ENCODE peak calls at places on chromosomes 6 and 20, in eight cellular contexts. G is tibial nerve; K is IMR-90; O is heart right ventricle; A is upper lobe of right lung; F is A673; R is CD8-positive, alpha-beta T cell; U is small intestine. J is an unnamed sample.

GRCh38 chr6:117956386-117956785 is 49.3 kb downstream of the SLC35F1 start:
- DNase-seq in F (no peak), R (no peak), U (no peak), K (no peak), O (no peak), A (no peak), G (no peak), J (no peak)

GRCh38 chr20:14778875-14779274 is 441.5 kb upstream of the FLRT3 start:
- DNase-seq in R (no peak), U (no peak), K (no peak), G (no peak), A (no peak), F (no peak), O (no peak), J (no peak)

GRCh38 chr20:38278150-38278549 is 17.6 kb upstream of the KIAA1755 start:
- DNase-seq in F (no peak), U (no peak), R (no peak), G (no peak), A (no peak), O (no peak), K (peak; percentile 54), J (no peak)

GRCh38 chr6:99233219-99233618 is 116.3 kb downstream of the FAXC start:
- DNase-seq in U (no peak), O (no peak), R (no peak), F (no peak), A (no peak), G (no peak), K (no peak), J (no peak)

GRCh38 chr20:10667077-10667401 is 6.8 kb downstream of the JAG1 start:
- DNase-seq in A (no peak), G (no peak), K (no peak), R (no peak), O (peak; percentile 39), F (peak; percentile 79), U (no peak), J (no peak)

GRCh38 chr6:21953831-21954801 is 342.7 kb downstream of the PRL start:
- DNase-seq in G (no peak), R (no peak), A (no peak), F (no peak), O (peak; percentile 37), K (peak; percentile 93), U (peak; percentile 70), J (no peak)

GRCh38 chr6:107977283-107977682 is 19.3 kb upstream of the SEC63 start:
- DNase-seq in K (peak; percentile 39), R (no peak), A (no peak), O (no peak), F (peak; percentile 67), U (peak; percentile 18), G (no peak), J (no peak)

GRCh38 chr6:45351076-45351475 is 22.9 kb downstream of the RUNX2 start:
- DNase-seq in R (no peak), G (no peak), O (no peak), F (no peak), A (no peak), K (no peak), U (no peak), J (no peak)

GRCh38 chr6:396126-396520 is 4.6 kb downstream of the IRF4 start:
- DNase-seq in F (no peak), R (no peak), U (no peak), K (no peak), G (no peak), O (no peak), A (no peak), J (no peak)

GRCh38 chr6:37587776-37588744 is 88.4 kb upstream of the CCDC167 start:
- DNase-seq in O (no peak), A (no peak), G (no peak), K (no peak), R (no peak), F (peak; percentile 19), U (no peak), J (no peak)

GRCh38 chr20:12966468-12967085 is 42.2 kb upstream of the SPTLC3 start:
- DNase-seq in K (peak; percentile 63), G (no peak), U (no peak), F (peak; percentile 39), R (no peak), O (no peak), A (no peak), J (no peak)

GRCh38 chr20:62733891-62734290 is 25.3 kb downstream of the NTSR1 start:
- DNase-seq in K (no peak), F (no peak), U (no peak), G (no peak), A (peak; percentile 56), O (no peak), R (no peak), J (no peak)

GRCh38 chr20:53989401-53989800 is 81.0 kb downstream of the BCAS1 start:
- DNase-seq in K (no peak), F (no peak), R (no peak), O (no peak), A (no peak), G (no peak), U (no peak), J (no peak)

GRCh38 chr6:38346291-38347079 is 293.2 kb downstream of the BTBD9 start:
- DNase-seq in F (peak; percentile 76), U (no peak), O (no peak), G (no peak), A (no peak), K (peak; percentile 90), R (no peak), J (no peak)

GRCh38 chr6:11222385-11223277 is 9.8 kb downstream of the NEDD9 start:
- DNase-seq in U (no peak), G (no peak), A (no peak), K (no peak), O (no peak), R (no peak), F (no peak), J (no peak)
- H3K4me1 ChIP-seq in U (peaks cover 31% of the 10 kb centered on the region), G (peaks cover 54% of the 10 kb centered on the region), A (peaks cover 98% of the 10 kb centered on the region), K (peaks cover 14% of the 10 kb centered on the region), O (peaks cover 28% of the 10 kb centered on the region), R (peaks cover 19% of the 10 kb centered on the region), F (peaks cover 12% of the 10 kb centered on the region), J (peaks cover 56% of the 10 kb centered on the region)

GRCh38 chr6:115821798-115822197 is 238.9 kb downstream of the FRK start:
- DNase-seq in K (no peak), A (no peak), G (no peak), O (no peak), U (no peak), R (no peak), F (no peak), J (no peak)
- H3K4me1 ChIP-seq in K (no peaks in the 10 kb centered on the region), A (no peaks in the 10 kb centered on the region), G (no peaks in the 10 kb centered on the region), O (no peaks in the 10 kb centered on the region), U (no peaks in the 10 kb centered on the region), R (no peaks in the 10 kb centered on the region), F (no peaks in the 10 kb centered on the region), J (no peaks in the 10 kb centered on the region)

GRCh38 chr6:125947581-125947980 is 9.0 kb upstream of the HINT3 start:
- DNase-seq in O (no peak), G (no peak), K (peak; percentile 49), F (no peak), A (peak; percentile 74), U (peak; percentile 79), R (no peak), J (no peak)
- H3K4me1 ChIP-seq in O (no peaks in the 10 kb centered on the region), G (peaks cover 11% of the 10 kb centered on the region), K (peaks cover 26% of the 10 kb centered on the region), F (no peaks in the 10 kb centered on the region), A (peaks cover 35% of the 10 kb centered on the region), U (peaks cover 8% of the 10 kb centered on the region), R (no peaks in the 10 kb centered on the region), J (no peaks in the 10 kb centered on the region)

DNA sequence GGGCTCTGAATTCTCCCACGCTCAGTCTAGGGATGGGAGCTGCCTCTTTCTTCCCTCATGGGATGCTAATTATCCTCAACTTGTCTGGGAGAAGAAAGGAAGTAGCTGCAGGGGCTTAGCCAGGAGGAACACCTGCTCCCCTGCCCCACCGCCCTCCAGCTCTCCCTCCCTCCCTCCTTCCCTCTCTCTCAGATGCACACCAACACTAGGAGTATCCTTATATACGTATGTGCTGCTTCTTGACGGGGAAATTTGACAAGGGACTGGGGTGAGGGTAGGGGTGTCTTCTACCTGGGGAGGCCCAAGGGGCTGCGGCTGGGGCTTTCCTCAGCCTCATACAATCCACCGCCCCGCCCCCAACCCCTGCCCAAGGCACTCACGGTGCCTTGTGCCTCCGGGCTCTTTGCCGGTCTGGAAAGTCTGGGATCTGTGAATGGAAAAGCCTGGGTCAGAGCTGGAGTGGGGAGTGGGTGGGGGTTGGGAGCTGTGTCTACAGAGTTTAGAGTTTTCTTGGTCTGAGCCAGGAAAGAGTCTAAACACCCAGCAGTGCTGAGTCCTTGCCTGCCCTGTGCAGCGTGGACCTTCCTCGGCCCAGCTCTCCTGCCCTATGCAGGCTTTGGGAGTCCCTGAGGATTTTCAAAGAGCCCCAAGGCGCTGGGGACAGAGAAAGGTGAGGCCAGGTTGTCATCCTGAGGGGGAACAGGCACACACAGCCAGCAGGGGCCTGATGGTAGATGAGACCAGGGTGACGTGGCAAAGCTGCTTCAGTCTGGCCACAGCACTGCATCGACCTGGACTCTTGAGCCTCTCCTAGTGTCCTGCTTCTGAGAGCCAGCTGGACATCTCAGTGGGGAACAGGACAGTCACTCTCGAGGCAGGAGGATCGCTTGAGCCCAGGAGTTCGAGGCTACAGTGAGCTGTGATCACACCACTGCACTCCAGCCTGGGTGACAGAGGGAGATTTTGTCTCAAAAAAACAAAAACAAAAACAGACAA is 29.3 kb upstream of the EMILIN3 start:
- DNase-seq in K (peak; percentile 10), R (no peak), U (no peak), A (no peak), F (no peak), O (peak; percentile 44), G (no peak), J (no peak)
- H3K4me1 ChIP-seq in K (peaks cover 11% of the 10 kb centered on the region), R (no peaks in the 10 kb centered on the region), U (no peaks in the 10 kb centered on the region), A (no peaks in the 10 kb centered on the region), F (no peaks in the 10 kb centered on the region), O (peaks cover 32% of the 10 kb centered on the region), G (peaks cover 28% of the 10 kb centered on the region), J (no peaks in the 10 kb centered on the region)

GRCh38 chr20:24654425-24654824 is 185.0 kb downstream of the SYNDIG1 start:
- DNase-seq in U (no peak), F (peak; percentile 88), A (no peak), R (no peak), O (no peak), K (no peak), G (no peak), J (no peak)
- H3K4me1 ChIP-seq in U (no peaks in the 10 kb centered on the region), F (peaks cover 74% of the 10 kb centered on the region), A (no peaks in the 10 kb centered on the region), R (no peaks in the 10 kb centered on the region), O (no peaks in the 10 kb centered on the region), K (peaks cover 22% of the 10 kb centered on the region), G (no peaks in the 10 kb centered on the region), J (no peaks in the 10 kb centered on the region)

DNA sequence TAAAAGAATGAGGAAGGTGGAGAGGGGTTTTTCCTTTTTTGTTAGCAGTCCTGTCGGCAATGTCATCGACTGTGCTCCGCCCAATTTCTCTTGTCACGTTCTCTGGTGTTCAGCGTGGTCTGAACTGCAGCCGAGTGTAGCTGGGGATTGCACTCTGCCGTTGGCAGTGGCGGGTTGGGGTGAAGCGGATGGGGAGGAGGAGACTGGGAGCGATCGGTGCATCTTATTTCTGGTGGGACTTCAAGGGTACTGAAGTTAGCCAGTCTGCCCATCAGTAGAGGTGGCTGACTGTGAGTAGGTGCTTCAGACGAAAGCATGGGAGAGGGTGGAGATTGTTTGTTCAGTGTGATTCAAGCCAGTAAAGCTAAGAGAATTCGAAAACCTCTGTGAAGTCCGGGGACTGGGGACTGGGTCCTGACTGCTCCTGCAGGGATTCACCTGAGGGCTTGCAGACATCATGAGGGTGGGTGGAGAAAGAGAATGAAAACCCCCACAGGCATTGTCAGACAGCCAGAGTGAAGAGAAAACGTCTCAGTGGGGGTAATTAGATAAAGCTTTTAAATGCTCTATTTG is 5.1 kb downstream of the RREB1 start:
- DNase-seq in O (no peak), G (no peak), U (peak; percentile 44), A (peak; percentile 69), F (no peak), K (no peak), R (peak; percentile 26), J (peak; percentile 25)
- H3K4me1 ChIP-seq in O (peaks cover 53% of the 10 kb centered on the region), G (peaks cover 23% of the 10 kb centered on the region), U (peaks cover 14% of the 10 kb centered on the region), A (peaks cover 68% of the 10 kb centered on the region), F (peaks cover 58% of the 10 kb centered on the region), K (peaks cover 8% of the 10 kb centered on the region), R (peaks cover 62% of the 10 kb centered on the region), J (peaks cover 68% of the 10 kb centered on the region)

J was measured in CD4-positive, alpha-beta memory T cell.